ENCODE peak calls at places on chromosomes 4 and X, in nine cellular contexts. K is PC-9, O is cardiac muscle cell, S is stomach, D is HCT116, C is right atrium auricular region, T is neural progenitor cell, Y is lower lobe of right lung, J is OCI-LY7. M is an unnamed sample.

GRCh38 chrX:24902808-24903207 is 113.0 kb downstream of the ARX start:
- DNase-seq in O (no peak), S (no peak), D (no peak), J (no peak), Y (no peak), K (no peak), C (no peak), T (no peak), M (no peak)

GRCh38 chr4:7886250-7886973 is 53.2 kb downstream of the AFAP1 start:
- DNase-seq in K (no peak), J (no peak), O (no peak), Y (no peak), C (no peak), T (no peak), S (no peak), D (no peak), M (no peak)

GRCh38 chr4:138275216-138275615 is 33.1 kb upstream of the SLC7A11 start:
- DNase-seq in T (no peak), J (no peak), D (no peak), K (no peak), C (no peak), S (no peak), Y (no peak), O (no peak), M (no peak)

GRCh38 chr4:101271516-101271915 is 75.8 kb downstream of the PPP3CA start:
- DNase-seq in T (no peak), K (no peak), S (no peak), O (peak), Y (no peak), J (no peak), C (no peak), D (no peak), M (no peak)

GRCh38 chr4:65789850-65790249 is 119.6 kb upstream of the EPHA5 start:
- DNase-seq in T (no peak), D (no peak), S (no peak), Y (no peak), J (no peak), K (no peak), C (no peak), O (no peak), M (no peak)

GRCh38 chr4:95358320-95358889 is 190.4 kb downstream of the UNC5C start:
- DNase-seq in T (no peak), C (no peak), J (no peak), D (no peak), S (no peak), K (no peak), Y (no peak), O (no peak), M (no peak)

GRCh38 chrX:30715976-30716375 is 62.8 kb downstream of the GK start:
- DNase-seq in J (no peak), O (no peak), C (no peak), S (no peak), D (no peak), T (no peak), K (no peak), Y (no peak), M (no peak)

GRCh38 chrX:111164728-111165127 is 68.7 kb downstream of the PAK3 start:
- DNase-seq in O (peak), Y (no peak), S (no peak), T (peak), J (peak), C (no peak), D (no peak), K (no peak), M (no peak)

GRCh38 chr4:16607241-16607640 is 291.2 kb downstream of the LDB2 start:
- DNase-seq in J (no peak), Y (no peak), K (no peak), S (no peak), O (no peak), D (no peak), C (no peak), T (no peak), M (no peak)

GRCh38 chrX:15848576-15848975 is 6.0 kb downstream of the AP1S2 start:
- DNase-seq in K (no peak), D (no peak), C (no peak), O (no peak), S (no peak), J (no peak), Y (no peak), T (no peak), M (no peak)

DNA sequence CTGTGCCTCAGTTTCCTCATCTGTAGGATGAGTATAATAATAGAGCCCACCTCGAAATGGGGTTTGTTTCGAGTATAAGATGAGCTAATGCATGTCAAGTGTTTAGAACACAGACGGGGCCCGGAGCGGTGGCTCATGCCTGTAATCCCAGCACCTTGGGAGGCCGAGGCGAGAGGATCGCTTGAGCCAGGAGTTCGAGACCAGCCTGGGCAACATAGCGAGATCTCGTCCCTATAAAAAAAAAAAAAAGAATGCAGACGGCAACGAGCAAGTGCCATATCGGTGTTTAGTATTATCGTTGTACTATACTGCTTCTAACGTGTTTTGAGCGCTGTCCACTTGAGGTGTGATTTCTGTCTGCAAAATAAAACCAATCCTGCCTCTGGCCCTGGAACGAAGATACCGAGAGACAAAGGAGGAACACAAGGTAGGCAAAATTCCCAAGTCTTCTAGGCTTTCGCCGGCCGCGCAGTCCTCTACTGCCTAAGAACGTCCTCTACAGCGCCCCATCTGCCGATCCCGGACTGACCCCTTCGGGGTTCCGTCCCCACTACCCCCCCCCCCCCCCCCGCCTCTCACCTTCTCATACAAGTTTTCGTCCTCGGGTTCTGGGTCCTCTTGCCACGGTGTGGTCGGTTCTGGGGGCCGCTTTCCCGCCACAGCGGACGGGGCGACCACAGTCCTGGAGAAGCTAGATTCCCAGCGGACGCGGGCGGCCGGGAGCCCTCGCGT is 442 bp downstream of the NDUFB11 start:
- DNase-seq in K (no peak), T (peak), D (no peak), O (peak), J (no peak), S (no peak), C (no peak), Y (peak), M (no peak)
- H3K27ac ChIP-seq in K (peak), T (no peak), D (peak), O (peak), J (peak), S (peak), C (peak), Y (peak), M (peak)

DNA sequence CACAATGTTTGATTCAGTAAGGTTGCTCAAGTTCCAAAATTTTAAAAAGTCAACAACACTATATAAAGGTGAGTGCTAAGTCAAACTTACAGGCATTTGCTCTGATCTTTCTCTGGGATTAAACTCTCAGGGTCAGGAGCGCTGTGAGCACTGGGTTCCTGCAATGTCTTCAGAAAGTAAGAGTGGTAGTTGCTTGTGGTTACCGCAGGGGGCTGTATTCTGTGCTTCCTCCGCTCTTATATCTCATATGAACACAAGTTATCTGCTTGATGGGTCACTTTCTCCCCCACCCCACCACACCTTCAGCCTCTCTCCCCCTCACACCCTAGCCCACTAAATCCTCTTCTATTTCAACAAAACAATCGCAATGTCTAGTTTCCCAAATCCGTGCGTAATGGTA is 116.4 kb upstream of the IGSF1 start:
- DNase-seq in K (no peak), D (no peak), O (no peak), S (no peak), Y (no peak), C (no peak), J (no peak), T (peak), M (no peak)
- TF ChIP-seq CTCF in K (no peak), D (no peak), O (no peak), S (no peak), Y (no peak), C (no peak), J (no peak), T (peak), M (no peak)

GRCh38 chr4:189809885-189810284 is 130.8 kb upstream of the FRG1 start:
- DNase-seq in S (no peak), J (no peak), K (no peak), D (no peak), O (no peak), T (no peak), Y (no peak), C (no peak), M (no peak)
- H3K27ac ChIP-seq in S (no peak), J (no peak), K (no peak), D (no peak), O (no peak), T (no peak), Y (no peak), C (no peak), M (no peak)

GRCh38 chrX:72569786-72570185 is 2.9 kb downstream of the HDAC8 start:
- DNase-seq in J (no peak), D (no peak), K (no peak), Y (no peak), T (no peak), S (no peak), O (no peak), C (no peak), M (no peak)
- TF ChIP-seq CTCF in J (no peak), D (no peak), K (no peak), Y (no peak), T (no peak), S (no peak), O (peak), C (no peak), M (no peak)

DNA sequence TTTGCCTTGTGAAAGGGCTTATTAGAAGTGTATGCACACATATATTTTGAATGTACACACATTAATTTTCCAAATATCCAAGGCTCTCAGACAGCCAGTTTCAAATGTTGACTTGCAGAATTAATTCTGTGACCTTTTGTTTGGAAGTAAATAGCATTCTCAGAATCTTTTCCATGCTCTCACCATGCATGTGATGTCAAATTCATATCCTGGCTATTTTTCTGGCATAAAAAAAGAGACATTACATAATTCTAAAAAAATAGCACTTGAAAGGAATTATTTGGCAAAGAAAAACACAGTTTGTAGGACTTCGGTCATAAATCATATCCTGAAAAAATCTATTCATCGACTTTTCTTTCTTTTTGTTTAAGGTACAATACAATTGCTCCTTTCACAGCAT is 111.3 kb downstream of the GLRA3 start:
- DNase-seq in S (no peak), Y (no peak), C (no peak), O (no peak), D (no peak), J (no peak), T (no peak), K (no peak), M (no peak)
- H3K27ac ChIP-seq in S (no peak), Y (peak), C (peak), O (no peak), D (no peak), J (no peak), T (no peak), K (no peak), M (no peak)

GRCh38 chrX:101357166-101357795 is 8.7 kb upstream of the TIMM8A start:
- DNase-seq in Y (no peak), K (no peak), D (peak), T (peak), J (peak), S (no peak), O (no peak), C (no peak), M (no peak)
- TF ChIP-seq CTCF in Y (no peak), K (peak), D (peak), T (peak), J (peak), S (no peak), O (peak), C (no peak), M (no peak)

DNA sequence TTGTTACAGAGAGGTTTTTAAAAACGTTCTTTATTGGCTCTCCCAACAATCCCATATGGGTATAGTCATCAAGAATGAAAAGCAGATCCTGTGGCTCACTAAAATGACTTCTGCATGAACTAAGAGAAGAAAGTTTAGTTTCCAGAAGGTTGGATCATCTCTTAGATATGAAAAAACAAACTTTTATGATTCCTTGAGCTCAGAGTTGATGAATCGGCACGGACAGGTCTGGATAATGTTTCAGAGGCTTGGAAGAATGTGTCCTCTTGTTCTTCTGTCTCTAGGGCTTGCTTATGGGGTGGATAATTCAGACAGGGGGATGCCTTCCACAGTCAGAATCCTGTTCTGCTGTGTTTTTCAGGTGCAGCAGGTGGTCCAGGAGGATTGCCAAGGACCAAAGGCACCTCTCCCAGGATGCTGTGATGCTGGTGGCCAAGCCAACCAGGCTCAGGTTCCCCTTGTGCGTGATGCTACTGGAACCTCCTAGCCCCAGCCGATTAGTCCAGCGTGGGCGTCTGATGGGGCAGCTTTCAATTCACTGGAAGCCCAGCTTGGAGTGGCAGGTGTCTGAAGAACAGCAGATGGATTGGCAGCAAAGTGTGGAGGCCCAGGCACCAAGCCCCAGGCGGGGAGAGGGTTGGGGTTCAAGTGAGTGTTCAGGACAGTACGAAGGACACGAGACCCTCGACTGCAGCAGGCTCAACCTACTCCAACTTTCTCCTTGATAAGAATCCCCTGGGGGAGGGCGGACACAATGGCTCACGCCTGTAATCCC is 30.3 kb downstream of the CCKAR start:
- DNase-seq in K (no peak), T (no peak), C (no peak), J (no peak), S (no peak), Y (no peak), O (no peak), D (no peak), M (peak)
- H3K27ac ChIP-seq in K (no peak), T (no peak), C (no peak), J (no peak), S (no peak), Y (no peak), O (no peak), D (no peak), M (no peak)

GRCh38 chr4:121656269-121656641 is 40.5 kb downstream of the ANXA5 start:
- DNase-seq in Y (peak), J (peak), C (no peak), T (peak), S (peak), K (peak), O (peak), D (peak), M (no peak)
- TF ChIP-seq CTCF in Y (peak), J (peak), C (no peak), T (peak), S (no peak), K (peak), O (peak), D (peak), M (no peak)

GRCh38 chr4:10024303-10024702 is 3.0 kb upstream of the SLC2A9 start:
- DNase-seq in J (no peak), D (no peak), Y (no peak), T (no peak), O (no peak), K (no peak), S (no peak), C (no peak), M (no peak)

GRCh38 chr4:10023050-10023419 is 1.7 kb upstream of the SLC2A9 start:
- DNase-seq in D (no peak), Y (no peak), J (peak), C (no peak), O (no peak), T (no peak), S (no peak), K (no peak), M (no peak)

GRCh38 chr4:10022346-10023049 is 1.2 kb upstream of the SLC2A9 start:
- DNase-seq in D (no peak), T (peak), J (no peak), K (no peak), C (no peak), O (no peak), S (no peak), Y (no peak), M (no peak)

GRCh38 chr4:10025230-10025806 is 4.0 kb upstream of the SLC2A9 start:
- DNase-seq in Y (no peak), K (no peak), O (no peak), C (no peak), D (no peak), T (no peak), J (no peak), S (no peak), M (no peak)

DNA sequence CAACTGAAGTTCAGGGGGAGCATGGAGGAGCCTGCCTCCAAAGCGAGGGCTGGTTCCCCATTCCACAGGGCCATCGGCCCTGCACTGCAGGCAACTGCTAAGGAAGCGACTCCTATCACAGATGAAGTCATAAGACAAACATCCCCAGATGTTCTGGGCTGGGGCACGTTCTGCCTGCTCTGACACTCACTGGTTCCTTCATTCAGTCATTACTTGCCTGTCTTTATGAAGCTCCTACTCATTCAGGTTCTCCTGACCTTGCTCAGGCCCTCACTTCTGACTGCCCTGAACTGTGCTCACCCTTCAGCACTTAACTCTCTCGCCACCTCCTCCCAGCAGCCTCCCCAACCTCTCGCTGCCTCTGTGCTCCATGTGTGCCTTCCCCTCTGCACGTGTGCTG is 2.5 kb upstream of the SLC2A9 start:
- DNase-seq in Y (no peak), O (no peak), S (no peak), C (no peak), D (no peak), T (no peak), K (no peak), J (no peak), M (no peak)
- H3K27ac ChIP-seq in Y (peak), O (no peak), S (peak), C (no peak), D (no peak), T (no peak), K (no peak), J (no peak), M (no peak)

GRCh38 chr4:158578476-158578875 is 56.8 kb downstream of the RXFP1 start:
- DNase-seq in C (no peak), O (peak), J (peak), D (peak), S (no peak), Y (no peak), T (no peak), K (no peak), M (no peak)
- TF ChIP-seq CTCF in C (no peak), O (peak), J (peak), D (peak), S (no peak), Y (peak), T (peak), K (peak), M (no peak)